ENCODE peak calls at places on chromosomes 12 and 14, in ten cellular contexts. One of them, this sample, is unnamed.

GRCh38 chr14:100345711-100346110 is 22.6 kb downstream of the SLC25A47 start:
- DNase-seq in cardiac muscle cell: no peak
- DNase-seq in fibroblast of lung: no peak
- DNase-seq in OCI-LY7: no peak
- DNase-seq in lower lobe of right lung: no peak
- DNase-seq in neural progenitor cell: no peak
- DNase-seq in HCT116: no peak
- DNase-seq in GM23248: no peak
- DNase-seq in endothelial cell of umbilical vein: no peak
- DNase-seq in right atrium auricular region: no peak
- DNase-seq in this sample: no peak

GRCh38 chr12:49776413-49776812 is 35.1 kb downstream of the TMBIM6 start:
- DNase-seq in cardiac muscle cell: peak; percentile 89
- DNase-seq in fibroblast of lung: peak; percentile 64
- DNase-seq in OCI-LY7: peak; percentile 87
- DNase-seq in lower lobe of right lung: peak; percentile 80
- DNase-seq in neural progenitor cell: peak; percentile 86
- DNase-seq in HCT116: peak; percentile 72
- DNase-seq in GM23248: peak; percentile 90
- DNase-seq in endothelial cell of umbilical vein: peak; percentile 68
- DNase-seq in right atrium auricular region: peak; percentile 87
- DNase-seq in this sample: peak; percentile 66

GRCh38 chr14:39431416-39432178 is 636 bp downstream of the FBXO33 start:
- DNase-seq in cardiac muscle cell: peak; percentile 40
- DNase-seq in fibroblast of lung: peak; percentile 41
- DNase-seq in OCI-LY7: peak; percentile 72
- DNase-seq in lower lobe of right lung: peak; percentile 77
- DNase-seq in neural progenitor cell: peak; percentile 73
- DNase-seq in HCT116: peak; percentile 4
- DNase-seq in GM23248: peak; percentile 78
- DNase-seq in endothelial cell of umbilical vein: peak; percentile 50
- DNase-seq in right atrium auricular region: peak; percentile 60
- DNase-seq in this sample: peak; percentile 64

GRCh38 chr14:76516884-76517283 is 140.9 kb downstream of the ESRRB start:
- DNase-seq in cardiac muscle cell: no peak
- DNase-seq in fibroblast of lung: no peak
- DNase-seq in OCI-LY7: no peak
- DNase-seq in lower lobe of right lung: no peak
- DNase-seq in neural progenitor cell: no peak
- DNase-seq in HCT116: no peak
- DNase-seq in GM23248: no peak
- DNase-seq in endothelial cell of umbilical vein: no peak
- DNase-seq in right atrium auricular region: no peak
- DNase-seq in this sample: no peak

GRCh38 chr12:30975581-30975980 is 49.0 kb downstream of the TSPAN11 start:
- DNase-seq in cardiac muscle cell: no peak
- DNase-seq in fibroblast of lung: no peak
- DNase-seq in OCI-LY7: no peak
- DNase-seq in lower lobe of right lung: no peak
- DNase-seq in neural progenitor cell: no peak
- DNase-seq in HCT116: no peak
- DNase-seq in GM23248: peak; percentile 14
- DNase-seq in endothelial cell of umbilical vein: no peak
- DNase-seq in right atrium auricular region: no peak
- DNase-seq in this sample: no peak

GRCh38 chr12:21169878-21170472 is 39.0 kb downstream of the SLCO1B1 start:
- DNase-seq in cardiac muscle cell: peak; percentile 65
- DNase-seq in fibroblast of lung: peak; percentile 9
- DNase-seq in OCI-LY7: peak; percentile 62
- DNase-seq in lower lobe of right lung: no peak
- DNase-seq in neural progenitor cell: peak; percentile 86
- DNase-seq in HCT116: peak; percentile 37
- DNase-seq in GM23248: peak; percentile 42
- DNase-seq in endothelial cell of umbilical vein: peak; percentile 64
- DNase-seq in right atrium auricular region: no peak
- DNase-seq in this sample: no peak

GRCh38 chr12:73678335-73678734 is 859.3 kb upstream of the ATXN7L3B start:
- DNase-seq in cardiac muscle cell: no peak
- DNase-seq in fibroblast of lung: no peak
- DNase-seq in OCI-LY7: no peak
- DNase-seq in lower lobe of right lung: no peak
- DNase-seq in neural progenitor cell: no peak
- DNase-seq in HCT116: no peak
- DNase-seq in GM23248: no peak
- DNase-seq in endothelial cell of umbilical vein: no peak
- DNase-seq in right atrium auricular region: no peak
- DNase-seq in this sample: no peak

GRCh38 chr12:60259241-60259640 is 663.4 kb downstream of the SLC16A7 start:
- DNase-seq in cardiac muscle cell: no peak
- DNase-seq in fibroblast of lung: peak; percentile 20
- DNase-seq in OCI-LY7: no peak
- DNase-seq in lower lobe of right lung: no peak
- DNase-seq in neural progenitor cell: no peak
- DNase-seq in HCT116: no peak
- DNase-seq in GM23248: no peak
- DNase-seq in endothelial cell of umbilical vein: no peak
- DNase-seq in right atrium auricular region: no peak
- DNase-seq in this sample: no peak

GRCh38 chr14:97380539-97380941 is 583.4 kb downstream of the VRK1 start:
- DNase-seq in cardiac muscle cell: no peak
- DNase-seq in fibroblast of lung: no peak
- DNase-seq in OCI-LY7: no peak
- DNase-seq in lower lobe of right lung: no peak
- DNase-seq in neural progenitor cell: no peak
- DNase-seq in HCT116: peak; percentile 43
- DNase-seq in GM23248: no peak
- DNase-seq in endothelial cell of umbilical vein: no peak
- DNase-seq in right atrium auricular region: no peak
- DNase-seq in this sample: no peak

GRCh38 chr12:102642199-102642598 is 161.8 kb upstream of the IGF1 start:
- DNase-seq in cardiac muscle cell: peak; percentile 31
- DNase-seq in fibroblast of lung: no peak
- DNase-seq in OCI-LY7: no peak
- DNase-seq in lower lobe of right lung: no peak
- DNase-seq in neural progenitor cell: no peak
- DNase-seq in HCT116: no peak
- DNase-seq in GM23248: peak; percentile 54
- DNase-seq in endothelial cell of umbilical vein: no peak
- DNase-seq in right atrium auricular region: no peak
- DNase-seq in this sample: no peak

GRCh38 chr14:54261283-54261682 is 135.5 kb upstream of the CDKN3 start:
- DNase-seq in cardiac muscle cell: no peak
- DNase-seq in fibroblast of lung: peak; percentile 21
- DNase-seq in OCI-LY7: no peak
- DNase-seq in lower lobe of right lung: no peak
- DNase-seq in neural progenitor cell: peak; percentile 75
- DNase-seq in HCT116: no peak
- DNase-seq in GM23248: no peak
- DNase-seq in endothelial cell of umbilical vein: no peak
- DNase-seq in right atrium auricular region: no peak
- DNase-seq in this sample: no peak

GRCh38 chr12:99916555-99916954 is 68.2 kb downstream of the ANKS1B start:
- DNase-seq in cardiac muscle cell: peak; percentile 2
- DNase-seq in fibroblast of lung: peak; percentile 4
- DNase-seq in OCI-LY7: no peak
- DNase-seq in lower lobe of right lung: no peak
- DNase-seq in neural progenitor cell: no peak
- DNase-seq in HCT116: no peak
- DNase-seq in GM23248: peak; percentile 15
- DNase-seq in endothelial cell of umbilical vein: no peak
- DNase-seq in right atrium auricular region: no peak
- DNase-seq in this sample: no peak

DNA sequence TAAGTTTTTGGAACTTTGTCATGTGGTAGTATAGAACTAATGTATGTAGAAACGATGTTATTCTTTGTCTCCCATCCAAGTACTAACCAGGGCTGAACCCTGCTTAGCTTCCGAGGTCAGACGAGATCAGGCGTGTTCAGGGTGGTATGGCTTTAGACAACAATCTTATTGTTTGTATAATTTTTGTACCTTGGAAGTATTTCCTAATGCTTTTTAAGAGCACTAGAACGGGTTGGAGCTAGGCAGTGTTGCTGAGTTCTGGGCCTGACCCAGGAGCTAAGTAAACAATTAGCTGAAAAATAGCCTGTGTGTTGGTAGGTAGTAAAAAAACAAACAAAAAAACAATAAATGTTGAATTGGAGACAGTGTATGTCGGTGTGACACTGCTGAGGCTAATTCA is 244.3 kb downstream of the EMP1 start:
- DNase-seq in cardiac muscle cell: no peak
- DNase-seq in fibroblast of lung: no peak
- DNase-seq in OCI-LY7: no peak
- DNase-seq in lower lobe of right lung: no peak
- DNase-seq in neural progenitor cell: no peak
- DNase-seq in HCT116: no peak
- DNase-seq in GM23248: no peak
- DNase-seq in endothelial cell of umbilical vein: no peak
- DNase-seq in right atrium auricular region: no peak
- DNase-seq in this sample: no peak
- H3K9me3 ChIP-seq in cardiac muscle cell: no peaks in the 10 kb centered on the region
- H3K9me3 ChIP-seq in fibroblast of lung: no peaks in the 10 kb centered on the region
- H3K9me3 ChIP-seq in OCI-LY7: no peaks in the 10 kb centered on the region
- H3K9me3 ChIP-seq in lower lobe of right lung: no peaks in the 10 kb centered on the region
- H3K9me3 ChIP-seq in neural progenitor cell: no peaks in the 10 kb centered on the region
- H3K9me3 ChIP-seq in HCT116: no peaks in the 10 kb centered on the region
- H3K9me3 ChIP-seq in GM23248: no peaks in the 10 kb centered on the region
- H3K9me3 ChIP-seq in endothelial cell of umbilical vein: no peaks in the 10 kb centered on the region
- H3K9me3 ChIP-seq in right atrium auricular region: no peaks in the 10 kb centered on the region
- H3K9me3 ChIP-seq in this sample: no peaks in the 10 kb centered on the region

GRCh38 chr14:102903248-102903888 is 19.1 kb upstream of the AMN start:
- DNase-seq in cardiac muscle cell: no peak
- DNase-seq in fibroblast of lung: no peak
- DNase-seq in OCI-LY7: no peak
- DNase-seq in lower lobe of right lung: peak; percentile 41
- DNase-seq in neural progenitor cell: no peak
- DNase-seq in HCT116: no peak
- DNase-seq in GM23248: no peak
- DNase-seq in endothelial cell of umbilical vein: no peak
- DNase-seq in right atrium auricular region: no peak
- DNase-seq in this sample: no peak

GRCh38 chr14:102901633-102902032 is 20.8 kb upstream of the AMN start:
- DNase-seq in cardiac muscle cell: no peak
- DNase-seq in fibroblast of lung: no peak
- DNase-seq in OCI-LY7: peak; percentile 93
- DNase-seq in lower lobe of right lung: no peak
- DNase-seq in neural progenitor cell: no peak
- DNase-seq in HCT116: no peak
- DNase-seq in GM23248: no peak
- DNase-seq in endothelial cell of umbilical vein: no peak
- DNase-seq in right atrium auricular region: no peak
- DNase-seq in this sample: no peak

GRCh38 chr14:102902523-102903247 is 19.8 kb upstream of the AMN start:
- DNase-seq in cardiac muscle cell: no peak
- DNase-seq in fibroblast of lung: no peak
- DNase-seq in OCI-LY7: no peak
- DNase-seq in lower lobe of right lung: no peak
- DNase-seq in neural progenitor cell: no peak
- DNase-seq in HCT116: no peak
- DNase-seq in GM23248: no peak
- DNase-seq in endothelial cell of umbilical vein: no peak
- DNase-seq in right atrium auricular region: no peak
- DNase-seq in this sample: no peak

GRCh38 chr14:102900631-102901571 is 21.6 kb upstream of the AMN start:
- DNase-seq in cardiac muscle cell: no peak
- DNase-seq in fibroblast of lung: no peak
- DNase-seq in OCI-LY7: peak; percentile 42
- DNase-seq in lower lobe of right lung: peak; percentile 51
- DNase-seq in neural progenitor cell: no peak
- DNase-seq in HCT116: no peak
- DNase-seq in GM23248: no peak
- DNase-seq in endothelial cell of umbilical vein: no peak
- DNase-seq in right atrium auricular region: no peak
- DNase-seq in this sample: no peak

DNA sequence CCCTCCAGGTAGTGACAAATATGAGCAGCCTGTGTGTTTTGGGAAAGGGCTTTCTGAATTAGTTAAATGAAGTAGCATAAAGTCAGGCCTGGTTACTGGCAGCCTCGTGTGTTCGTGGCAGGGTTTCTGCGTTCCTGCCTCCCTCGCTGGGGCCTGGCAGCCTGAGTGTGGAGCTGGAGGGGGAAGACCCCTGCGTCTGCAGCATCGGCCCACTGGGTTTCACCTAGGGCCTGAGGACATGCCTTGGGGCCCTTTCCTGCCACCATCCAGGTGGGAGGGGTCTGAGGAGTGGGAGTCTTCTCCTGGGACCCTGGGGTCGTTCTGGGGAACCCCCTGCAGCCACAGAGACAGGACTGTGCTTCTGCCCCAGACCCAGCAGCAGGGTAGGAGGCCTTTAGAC is 20.4 kb upstream of the AMN start:
- DNase-seq in cardiac muscle cell: no peak
- DNase-seq in fibroblast of lung: no peak
- DNase-seq in OCI-LY7: no peak
- DNase-seq in lower lobe of right lung: no peak
- DNase-seq in neural progenitor cell: no peak
- DNase-seq in HCT116: no peak
- DNase-seq in GM23248: no peak
- DNase-seq in endothelial cell of umbilical vein: no peak
- DNase-seq in right atrium auricular region: no peak
- DNase-seq in this sample: no peak
- H3K4me3 ChIP-seq in cardiac muscle cell: no peak overlapping the region
- H3K4me3 ChIP-seq in fibroblast of lung: no peak overlapping the region
- H3K4me3 ChIP-seq in OCI-LY7: peak overlapping the region; percentile 9
- H3K4me3 ChIP-seq in lower lobe of right lung: no peak overlapping the region
- H3K4me3 ChIP-seq in neural progenitor cell: no peak overlapping the region
- H3K4me3 ChIP-seq in HCT116: no peak overlapping the region
- H3K4me3 ChIP-seq in GM23248: no peak overlapping the region
- H3K4me3 ChIP-seq in endothelial cell of umbilical vein: no peak overlapping the region
- H3K4me3 ChIP-seq in right atrium auricular region: no peak overlapping the region
- H3K4me3 ChIP-seq in this sample: no peak overlapping the region

DNA sequence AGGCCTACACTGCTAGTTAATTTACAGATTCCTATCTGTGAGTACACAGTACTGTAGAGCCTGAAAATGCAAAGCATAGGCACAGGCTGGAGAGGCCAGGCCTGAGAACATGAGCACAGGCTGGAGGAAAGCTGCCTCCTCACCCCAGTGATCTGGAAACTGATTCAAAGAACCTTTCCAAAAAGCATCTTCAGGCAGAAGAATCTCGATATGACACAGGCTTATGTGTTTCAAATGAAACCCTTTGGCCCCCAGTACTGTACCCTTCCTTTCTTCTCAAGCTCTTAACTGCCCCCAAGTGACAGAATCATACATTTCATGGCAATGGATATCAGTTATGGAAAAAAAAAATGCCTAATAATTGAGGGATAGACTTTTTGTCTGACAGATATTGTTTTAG is 122.0 kb downstream of the KCNC2 start:
- DNase-seq in cardiac muscle cell: no peak
- DNase-seq in fibroblast of lung: peak; percentile 1
- DNase-seq in OCI-LY7: no peak
- DNase-seq in lower lobe of right lung: no peak
- DNase-seq in neural progenitor cell: peak; percentile 2
- DNase-seq in HCT116: peak; percentile 13
- DNase-seq in GM23248: no peak
- DNase-seq in endothelial cell of umbilical vein: no peak
- DNase-seq in right atrium auricular region: no peak
- DNase-seq in this sample: no peak
- H3K9me3 ChIP-seq in cardiac muscle cell: no peaks in the 10 kb centered on the region
- H3K9me3 ChIP-seq in fibroblast of lung: no peaks in the 10 kb centered on the region
- H3K9me3 ChIP-seq in OCI-LY7: no peaks in the 10 kb centered on the region
- H3K9me3 ChIP-seq in lower lobe of right lung: no peaks in the 10 kb centered on the region
- H3K9me3 ChIP-seq in neural progenitor cell: no peaks in the 10 kb centered on the region
- H3K9me3 ChIP-seq in HCT116: no peaks in the 10 kb centered on the region
- H3K9me3 ChIP-seq in GM23248: no peaks in the 10 kb centered on the region
- H3K9me3 ChIP-seq in endothelial cell of umbilical vein: no peaks in the 10 kb centered on the region
- H3K9me3 ChIP-seq in right atrium auricular region: no peaks in the 10 kb centered on the region
- H3K9me3 ChIP-seq in this sample: no peaks in the 10 kb centered on the region

GRCh38 chr14:58408681-58409080 is 13.0 kb downstream of the TOMM20L start:
- DNase-seq in cardiac muscle cell: no peak
- DNase-seq in fibroblast of lung: no peak
- DNase-seq in OCI-LY7: no peak
- DNase-seq in lower lobe of right lung: no peak
- DNase-seq in neural progenitor cell: no peak
- DNase-seq in HCT116: no peak
- DNase-seq in GM23248: no peak
- DNase-seq in endothelial cell of umbilical vein: no peak
- DNase-seq in right atrium auricular region: no peak
- DNase-seq in this sample: no peak
- H3K4me3 ChIP-seq in cardiac muscle cell: no peak overlapping the region
- H3K4me3 ChIP-seq in fibroblast of lung: no peak overlapping the region
- H3K4me3 ChIP-seq in OCI-LY7: no peak overlapping the region
- H3K4me3 ChIP-seq in lower lobe of right lung: no peak overlapping the region
- H3K4me3 ChIP-seq in neural progenitor cell: no peak overlapping the region
- H3K4me3 ChIP-seq in HCT116: no peak overlapping the region
- H3K4me3 ChIP-seq in GM23248: no peak overlapping the region
- H3K4me3 ChIP-seq in endothelial cell of umbilical vein: no peak overlapping the region
- H3K4me3 ChIP-seq in right atrium auricular region: no peak overlapping the region
- H3K4me3 ChIP-seq in this sample: no peak overlapping the region

This sample was measured in left lung.